ENCODE peak calls at places on chromosomes 4 and X, in six cellular contexts. One of them, this sample, is unnamed.

GRCh38 chr4:6893449-6894085 is 16.1 kb upstream of the TBC1D14 start:
- DNase-seq in GM23248: peak
- DNase-seq in dermis blood vessel endothelial cell: no peak
- DNase-seq in foreskin keratinocyte: no peak
- DNase-seq in GM20000: no peak
- DNase-seq in NCI-H748 treated with DMSO at 0.1 percent for 48 hours: no peak
- DNase-seq in this sample: peak

GRCh38 chr4:181007751-181008150 is 1235.5 kb upstream of the TENM3 start:
- DNase-seq in GM23248: no peak
- DNase-seq in dermis blood vessel endothelial cell: no peak
- DNase-seq in NCI-H748 treated with DMSO at 0.1 percent for 48 hours: no peak
- DNase-seq in GM20000: no peak
- DNase-seq in foreskin keratinocyte: no peak
- DNase-seq in this sample: no peak

GRCh38 chr4:172152284-172152683 is 339.1 kb downstream of the GALNTL6 start:
- DNase-seq in GM20000: no peak
- DNase-seq in GM23248: no peak
- DNase-seq in dermis blood vessel endothelial cell: no peak
- DNase-seq in foreskin keratinocyte: no peak
- DNase-seq in NCI-H748 treated with DMSO at 0.1 percent for 48 hours: no peak
- DNase-seq in this sample: no peak

GRCh38 chrX:68060506-68061205 is 372.6 kb downstream of the OPHN1 start:
- DNase-seq in NCI-H748 treated with DMSO at 0.1 percent for 48 hours: no peak
- DNase-seq in dermis blood vessel endothelial cell: no peak
- DNase-seq in foreskin keratinocyte: no peak
- DNase-seq in GM23248: no peak
- DNase-seq in GM20000: no peak
- DNase-seq in this sample: peak

GRCh38 chr4:121156822-121157769 is 7.0 kb downstream of the TNIP3 start:
- DNase-seq in GM23248: peak
- DNase-seq in GM20000: no peak
- DNase-seq in NCI-H748 treated with DMSO at 0.1 percent for 48 hours: no peak
- DNase-seq in foreskin keratinocyte: peak
- DNase-seq in dermis blood vessel endothelial cell: peak
- DNase-seq in this sample: peak

GRCh38 chrX:6159468-6159867 is 69.2 kb downstream of the NLGN4X start:
- DNase-seq in dermis blood vessel endothelial cell: no peak
- DNase-seq in foreskin keratinocyte: no peak
- DNase-seq in GM23248: no peak
- DNase-seq in NCI-H748 treated with DMSO at 0.1 percent for 48 hours: no peak
- DNase-seq in GM20000: no peak
- DNase-seq in this sample: no peak

GRCh38 chr4:172830295-172830764 is 338.3 kb upstream of the GALNT7 start:
- DNase-seq in NCI-H748 treated with DMSO at 0.1 percent for 48 hours: peak
- DNase-seq in GM20000: peak
- DNase-seq in foreskin keratinocyte: no peak
- DNase-seq in GM23248: peak
- DNase-seq in dermis blood vessel endothelial cell: peak
- DNase-seq in this sample: no peak

GRCh38 chr4:14918336-14918735 is 83.9 kb upstream of the CPEB2 start:
- DNase-seq in GM23248: no peak
- DNase-seq in dermis blood vessel endothelial cell: no peak
- DNase-seq in GM20000: no peak
- DNase-seq in NCI-H748 treated with DMSO at 0.1 percent for 48 hours: no peak
- DNase-seq in foreskin keratinocyte: no peak
- DNase-seq in this sample: no peak

GRCh38 chr4:117156806-117157205 is 71.4 kb upstream of the TRAM1L1 start:
- DNase-seq in dermis blood vessel endothelial cell: no peak
- DNase-seq in foreskin keratinocyte: no peak
- DNase-seq in GM20000: no peak
- DNase-seq in GM23248: no peak
- DNase-seq in NCI-H748 treated with DMSO at 0.1 percent for 48 hours: no peak
- DNase-seq in this sample: no peak

GRCh38 chrX:18997916-18998315 is 14.0 kb upstream of the PHKA2 start:
- DNase-seq in NCI-H748 treated with DMSO at 0.1 percent for 48 hours: no peak
- DNase-seq in dermis blood vessel endothelial cell: no peak
- DNase-seq in GM20000: no peak
- DNase-seq in foreskin keratinocyte: no peak
- DNase-seq in GM23248: peak
- DNase-seq in this sample: peak

GRCh38 chr4:137660211-137660610 is 127.9 kb upstream of the PCDH18 start:
- DNase-seq in GM20000: no peak
- DNase-seq in foreskin keratinocyte: no peak
- DNase-seq in dermis blood vessel endothelial cell: no peak
- DNase-seq in NCI-H748 treated with DMSO at 0.1 percent for 48 hours: no peak
- DNase-seq in GM23248: peak
- DNase-seq in this sample: peak

GRCh38 chrX:130909469-130910136 is 6.6 kb upstream of the ENOX2 start:
- DNase-seq in GM23248: peak
- DNase-seq in GM20000: no peak
- DNase-seq in foreskin keratinocyte: no peak
- DNase-seq in NCI-H748 treated with DMSO at 0.1 percent for 48 hours: no peak
- DNase-seq in dermis blood vessel endothelial cell: no peak
- DNase-seq in this sample: peak

GRCh38 chr4:71188197-71188625 is 150.6 kb upstream of the SLC4A4 start:
- DNase-seq in GM20000: no peak
- DNase-seq in NCI-H748 treated with DMSO at 0.1 percent for 48 hours: no peak
- DNase-seq in dermis blood vessel endothelial cell: no peak
- DNase-seq in foreskin keratinocyte: no peak
- DNase-seq in GM23248: peak
- DNase-seq in this sample: no peak

GRCh38 chrX:153564047-153564606 is 34.8 kb downstream of the CCNQ start:
- DNase-seq in foreskin keratinocyte: no peak
- DNase-seq in NCI-H748 treated with DMSO at 0.1 percent for 48 hours: no peak
- DNase-seq in dermis blood vessel endothelial cell: no peak
- DNase-seq in GM23248: no peak
- DNase-seq in GM20000: no peak
- DNase-seq in this sample: no peak

GRCh38 chrX:19344207-19344534 is 444 bp downstream of the PDHA1 start:
- DNase-seq in NCI-H748 treated with DMSO at 0.1 percent for 48 hours: no peak
- DNase-seq in foreskin keratinocyte: no peak
- DNase-seq in GM20000: no peak
- DNase-seq in dermis blood vessel endothelial cell: no peak
- DNase-seq in GM23248: peak
- DNase-seq in this sample: no peak

GRCh38 chr4:26826721-26827120 is 33.9 kb upstream of the STIM2 start:
- DNase-seq in foreskin keratinocyte: no peak
- DNase-seq in GM23248: no peak
- DNase-seq in GM20000: peak
- DNase-seq in dermis blood vessel endothelial cell: peak
- DNase-seq in NCI-H748 treated with DMSO at 0.1 percent for 48 hours: no peak
- DNase-seq in this sample: no peak

GRCh38 chrX:129783176-129783776 is 3.5 kb downstream of the SASH3 start:
- DNase-seq in GM23248: no peak
- DNase-seq in foreskin keratinocyte: no peak
- DNase-seq in dermis blood vessel endothelial cell: no peak
- DNase-seq in NCI-H748 treated with DMSO at 0.1 percent for 48 hours: no peak
- DNase-seq in GM20000: no peak
- DNase-seq in this sample: no peak

GRCh38 chr4:153808175-153808574 is 19.3 kb upstream of the SFRP2 start:
- DNase-seq in NCI-H748 treated with DMSO at 0.1 percent for 48 hours: no peak
- DNase-seq in GM20000: no peak
- DNase-seq in dermis blood vessel endothelial cell: no peak
- DNase-seq in GM23248: no peak
- DNase-seq in foreskin keratinocyte: no peak
- DNase-seq in this sample: no peak